ENCODE peak calls at places on chromosomes 16 and 17, in seven cellular contexts. L, A, U, F, C, I and O are unnamed samples.

GRCh38 chr16:85752511-85753420 is 1.9 kb upstream of the C16orf74 start:
- DNase-seq in U (peak), C (no peak), I (peak), A (peak), F (peak), L (peak), O (peak)

GRCh38 chr17:75077490-75078096 is 10.2 kb upstream of the SLC16A5 start:
- DNase-seq in C (no peak), L (no peak), I (peak), U (peak), F (no peak), A (peak), O (peak)

GRCh38 chr17:1179112-1179634 is 608 bp downstream of the ABR start:
- DNase-seq in I (no peak), C (no peak), L (no peak), F (no peak), U (no peak), A (peak), O (no peak)

GRCh38 chr17:34205401-34205800 is 49.7 kb upstream of the CCL2 start:
- DNase-seq in U (no peak), C (no peak), I (no peak), A (no peak), L (no peak), F (no peak), O (no peak)

GRCh38 chr16:30534368-30535105 is at the start of gene ZNF747:
- DNase-seq in F (peak), U (peak), C (peak), L (peak), A (peak), I (peak), O (peak)

GRCh38 chr17:30520436-30520835 is 43.2 kb downstream of the GOSR1 start:
- DNase-seq in F (no peak), C (peak), U (no peak), L (no peak), I (peak), A (no peak), O (no peak)

GRCh38 chr17:36936455-36936934 is 780 bp upstream of the LHX1 start:
- DNase-seq in U (peak), A (no peak), I (no peak), L (no peak), C (no peak), F (peak), O (no peak)

GRCh38 chr17:7632492-7632894 is 2.6 kb downstream of the SHBG start:
- DNase-seq in F (peak), U (peak), C (peak), L (peak), A (no peak), I (peak), O (peak)

GRCh38 chr17:74892013-74892841 is 1.2 kb downstream of the FADS6 start:
- DNase-seq in U (no peak), C (no peak), I (peak), L (no peak), F (no peak), A (no peak), O (no peak)

GRCh38 chr17:82655038-82655479 is 6.8 kb upstream of the WDR45B start:
- DNase-seq in I (no peak), C (no peak), U (no peak), A (no peak), L (no peak), F (no peak), O (peak)

GRCh38 chr16:88558457-88559442 is 11.5 kb upstream of the ZC3H18 start:
- DNase-seq in L (peak), F (peak), C (no peak), I (peak), A (peak), U (peak), O (peak)

GRCh38 chr17:37791434-37791833 is 46.6 kb upstream of the HNF1B start:
- DNase-seq in L (peak), U (peak), C (peak), A (no peak), I (peak), F (peak), O (peak)

GRCh38 chr16:1612320-1613111 is at the start of gene CRAMP1:
- DNase-seq in L (peak), F (peak), I (no peak), U (peak), A (no peak), C (no peak), O (peak)

GRCh38 chr16:71629617-71630016 is 3.6 kb downstream of the MARVELD3 start:
- DNase-seq in L (no peak), C (no peak), U (no peak), F (no peak), I (peak), A (no peak), O (no peak)

GRCh38 chr17:36461330-36462110 is 25.0 kb upstream of the ZNHIT3 start:
- DNase-seq in F (no peak), A (no peak), U (no peak), I (no peak), L (no peak), C (no peak), O (no peak)

GRCh38 chr16:59148756-59149155 is 414.6 kb upstream of the GOT2 start:
- DNase-seq in L (no peak), U (no peak), I (no peak), C (no peak), F (no peak), A (no peak), O (no peak)

GRCh38 chr17:42531455-42532354 is 4.3 kb upstream of the NAGLU start:
- DNase-seq in F (peak), L (peak), A (peak), U (peak), C (no peak), I (peak), O (peak)

GRCh38 chr17:12712941-12713340 is 47.3 kb downstream of the MYOCD start:
- DNase-seq in A (no peak), I (no peak), F (no peak), C (no peak), L (no peak), U (no peak), O (no peak)

GRCh38 chr17:7011942-7012254 is 526 bp upstream of the RNASEK start:
- DNase-seq in F (no peak), U (no peak), C (no peak), A (no peak), I (no peak), L (no peak), O (no peak)

GRCh38 chr17:38894276-38894675 is 24.4 kb downstream of the LASP1 start:
- DNase-seq in C (no peak), F (no peak), U (no peak), L (no peak), I (no peak), A (no peak), O (no peak)

GRCh38 chr17:80565347-80566053 is 20.9 kb downstream of the RPTOR start:
- DNase-seq in A (peak), I (no peak), F (no peak), U (peak), L (no peak), C (no peak), O (no peak)

GRCh38 chr16:2046889-2047329 is 725 bp downstream of the NTHL1 start:
- DNase-seq in U (no peak), I (no peak), L (no peak), F (no peak), A (no peak), C (no peak), O (no peak)

GRCh38 chr17:82957961-82958491 is 118.2 kb upstream of the ZNF750 start:
- DNase-seq in C (no peak), F (no peak), A (no peak), I (no peak), L (no peak), U (no peak), O (no peak)

GRCh38 chr16:49859139-49859947 is 3.4 kb upstream of the ZNF423 start:
- DNase-seq in F (peak), I (peak), A (peak), C (no peak), U (peak), L (no peak), O (no peak)

GRCh38 chr17:29238133-29238850 is 8.4 kb upstream of the CRYBA1 start:
- DNase-seq in I (no peak), L (peak), A (no peak), U (no peak), C (no peak), F (no peak), O (no peak)

GRCh38 chr16:2715064-2715463 is 5.0 kb downstream of the PRSS27 start:
- DNase-seq in L (no peak), C (no peak), A (no peak), I (no peak), U (peak), F (no peak), O (no peak)

GRCh38 chr16:4703906-4704305 is 10.5 kb downstream of the NUDT16L1 start:
- DNase-seq in F (no peak), A (no peak), L (no peak), C (no peak), I (no peak), U (no peak), O (no peak)

GRCh38 chr17:4032738-4033137 is 68.5 kb upstream of the ATP2A3 start:
- DNase-seq in L (no peak), I (no peak), C (no peak), A (no peak), U (peak), F (no peak), O (no peak)

DNA sequence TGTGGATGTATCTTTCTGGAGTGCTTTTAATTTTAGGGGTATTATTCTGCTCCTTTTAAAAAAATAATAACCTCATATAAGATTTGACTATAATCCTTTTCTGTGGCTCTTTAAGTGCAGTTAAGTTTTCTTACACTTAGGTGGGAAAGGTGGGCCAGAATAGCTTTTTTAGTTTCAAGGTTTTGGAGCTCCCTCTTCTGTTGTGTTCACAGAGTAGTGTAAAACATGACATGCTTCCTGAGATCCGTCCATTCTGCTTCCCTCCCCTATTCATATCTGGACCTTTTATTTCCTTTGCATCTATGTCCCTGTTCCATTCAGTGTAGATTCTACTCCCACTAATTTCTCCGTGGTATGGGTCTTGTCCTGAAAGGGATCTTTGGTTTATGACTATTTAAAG is 12.8 kb downstream of the LRRC36 start:
- DNase-seq in C (peak), F (no peak), U (peak), L (peak), I (no peak), A (no peak), O (no peak)
- TF ChIP-seq CTCF in C (peak), F (peak), U (peak), L (peak), I (no peak), A (no peak), O (no peak)

DNA sequence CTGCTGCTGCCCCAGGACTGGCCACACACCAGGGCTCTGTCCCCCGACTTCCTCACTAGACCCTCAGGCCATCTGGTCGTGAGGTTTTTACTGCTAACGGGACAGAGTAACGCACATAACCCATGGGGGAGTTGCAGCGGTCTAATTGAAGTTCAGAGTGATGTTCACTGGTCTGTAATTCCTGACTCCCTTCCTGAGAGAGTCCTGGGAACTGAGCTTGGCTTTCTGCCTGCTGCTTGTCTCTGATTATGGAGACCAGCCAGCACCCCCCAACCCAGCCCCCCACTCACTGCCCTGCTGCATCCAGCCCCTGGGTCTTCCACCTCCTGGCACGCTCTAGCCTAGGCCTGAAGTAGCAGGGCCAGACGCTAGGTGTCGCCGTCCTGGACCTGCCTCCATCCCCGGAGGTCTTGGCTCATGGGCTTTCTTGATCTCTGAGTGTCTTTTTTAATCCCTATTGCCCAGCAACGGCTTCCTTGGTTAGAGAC is 192.9 kb downstream of the CCDC182 start:
- DNase-seq in C (no peak), L (no peak), I (no peak), U (peak), F (peak), A (peak), O (no peak)
- TF ChIP-seq CTCF in C (peak), L (no peak), I (no peak), U (peak), F (peak), A (peak), O (no peak)

DNA sequence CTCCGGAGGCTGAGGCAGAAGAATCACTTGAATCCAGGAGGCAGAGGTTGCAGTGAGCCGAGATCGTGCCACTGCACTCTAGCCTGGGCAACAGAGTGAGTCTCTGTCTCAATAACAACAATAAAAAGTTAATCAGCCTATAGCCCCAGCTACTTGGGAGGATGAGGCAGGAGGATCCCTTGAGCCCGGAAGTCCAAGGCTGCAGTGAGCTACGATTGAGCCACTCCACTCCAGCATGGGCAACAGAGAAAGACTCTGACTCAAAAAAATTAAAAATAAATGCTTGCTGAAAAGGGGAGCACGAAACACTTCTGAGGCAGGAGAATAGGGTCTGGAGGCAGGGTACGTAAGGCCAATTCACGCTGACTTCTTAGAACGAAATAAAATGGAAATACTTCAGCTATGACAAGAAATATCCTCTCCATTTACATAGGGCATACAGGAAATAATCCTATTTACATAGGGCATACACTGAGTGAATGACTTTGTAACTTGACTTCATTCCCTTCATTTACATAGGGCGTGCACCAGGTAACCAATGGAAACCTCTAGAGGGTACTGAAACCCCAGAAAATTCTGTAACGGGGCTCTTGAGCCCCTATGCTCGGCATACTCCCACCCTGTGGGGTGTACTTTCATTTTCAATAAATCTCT is 3.2 kb upstream of the PRPSAP1 start:
- DNase-seq in U (no peak), L (no peak), I (no peak), C (no peak), A (no peak), F (no peak), O (no peak)
- TF ChIP-seq CTCF in U (no peak), L (no peak), I (no peak), C (no peak), A (no peak), F (no peak), O (no peak)

GRCh38 chr17:72967263-72967962 is 125.1 kb downstream of the SLC39A11 start:
- DNase-seq in F (no peak), C (no peak), I (no peak), U (no peak), L (no peak), A (no peak), O (no peak)

GRCh38 chr17:72967963-72968585 is 124.4 kb downstream of the SLC39A11 start:
- DNase-seq in L (no peak), U (no peak), I (no peak), F (no peak), A (no peak), C (no peak), O (no peak)

DNA sequence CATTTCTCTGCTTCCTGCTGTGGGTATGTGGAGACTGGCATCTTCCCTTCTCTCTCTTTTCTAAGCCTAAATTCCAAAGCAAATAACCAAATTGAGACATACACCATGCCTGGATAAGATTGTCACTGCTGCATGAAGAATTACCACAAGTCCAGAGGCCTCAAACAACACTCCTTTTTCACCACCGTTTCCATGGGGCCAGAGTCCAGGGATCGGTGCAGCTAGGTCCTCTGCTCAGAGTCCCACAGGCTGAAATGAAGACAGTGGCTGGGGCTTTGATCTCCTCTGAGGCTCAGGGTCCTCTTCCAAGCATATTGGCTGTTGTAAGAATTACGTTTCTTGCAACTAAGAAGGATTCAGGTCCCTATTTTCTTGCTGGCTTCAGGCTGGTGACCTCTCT is 130.4 kb downstream of the SLC39A11 start:
- DNase-seq in I (no peak), F (no peak), L (no peak), C (no peak), U (no peak), A (no peak), O (no peak)
- TF ChIP-seq CTCF in I (no peak), F (no peak), L (no peak), C (no peak), U (no peak), A (no peak), O (no peak)